ENCODE peak calls at places on chromosome 5, in eight cellular contexts. G is fibroblast of lung, K is GM10248, C is heart left ventricle, D is cardiac fibroblast, W is mesothelial cell of epicardium, P is WERI-Rb-1, H is cardiac muscle cell. T is an unnamed sample.

GRCh38 chr5:171629221-171630005 is 156.2 kb upstream of the SMIM23 start:
- DNase-seq in W (no peak), C (no peak), G (peak; percentile 29), K (no peak), P (no peak), D (peak; percentile 48), H (no peak), T (no peak)

GRCh38 chr5:67619235-67619634 is 422.6 kb upstream of the CD180 start:
- DNase-seq in P (no peak), W (no peak), K (no peak), H (no peak), C (no peak), G (no peak), D (no peak), T (peak; percentile 26)

GRCh38 chr5:172897691-172898512 is 61.3 kb upstream of the RPL26L1 start:
- DNase-seq in C (no peak), H (no peak), P (peak; percentile 27), D (peak; percentile 83), K (no peak), W (no peak), G (peak; percentile 82), T (no peak)

GRCh38 chr5:139245637-139246335 is 47.6 kb upstream of the SIL1 start:
- DNase-seq in D (peak; percentile 26), W (no peak), H (no peak), C (no peak), G (no peak), K (no peak), P (no peak), T (no peak)

GRCh38 chr5:154575869-154576806 is 98.1 kb upstream of the HAND1 start:
- DNase-seq in H (peak; percentile 60), C (no peak), W (peak; percentile 45), G (no peak), D (no peak), K (peak; percentile 76), P (peak; percentile 37), T (no peak)

GRCh38 chr5:178261666-178262600 is 29.3 kb upstream of the PHYKPL start:
- DNase-seq in P (no peak), D (no peak), H (no peak), K (no peak), W (no peak), C (peak; percentile 17), G (no peak), T (no peak)

GRCh38 chr5:7347377-7347776 is 48.6 kb upstream of the ADCY2 start:
- DNase-seq in G (no peak), P (no peak), C (no peak), D (no peak), W (no peak), H (no peak), K (no peak), T (no peak)

GRCh38 chr5:65663804-65664521 is 39.1 kb downstream of the SHLD3 start:
- DNase-seq in W (no peak), K (no peak), H (peak; percentile 23), C (no peak), D (peak; percentile 26), G (peak; percentile 28), P (no peak), T (peak; percentile 43)

GRCh38 chr5:16552666-16553343 is 64.0 kb downstream of the RETREG1 start:
- DNase-seq in H (peak; percentile 89), C (peak; percentile 87), G (peak; percentile 57), D (peak; percentile 76), W (peak; percentile 66), P (peak; percentile 91), K (peak; percentile 44), T (peak; percentile 74)

GRCh38 chr5:134526483-134527155 is 1.1 kb downstream of the JADE2 start:
- DNase-seq in K (peak; percentile 80), C (peak; percentile 86), H (peak; percentile 74), G (no peak), P (no peak), W (peak; percentile 81), D (peak; percentile 76), T (peak; percentile 79)

GRCh38 chr5:52878671-52879070 is 91.0 kb downstream of the ITGA1 start:
- DNase-seq in D (peak; percentile 53), H (no peak), P (no peak), C (no peak), K (no peak), G (peak; percentile 57), W (no peak), T (peak; percentile 26)

GRCh38 chr5:56532411-56532935 is 282.9 kb upstream of the MAP3K1 start:
- DNase-seq in C (no peak), K (no peak), G (peak; percentile 11), H (no peak), W (no peak), P (no peak), D (no peak), T (no peak)

GRCh38 chr5:115069087-115069968 is 100.4 kb downstream of the TRIM36 start:
- DNase-seq in W (peak; percentile 52), C (no peak), K (no peak), H (peak; percentile 70), P (peak; percentile 40), D (peak; percentile 70), G (peak; percentile 58), T (peak; percentile 44)
- TF ChIP-seq CTCF in W (peak; percentile 60), C (peak; percentile 31), K (peak; percentile 34), H (peak; percentile 57), P (peak; percentile 74), D (peak; percentile 74), G (peak; percentile 75), T (peak; percentile 36)

GRCh38 chr5:181186022-181186421 is 19.0 kb downstream of the TRIM7 start:
- DNase-seq in C (no peak), G (no peak), H (no peak), P (no peak), D (no peak), W (no peak), K (no peak), T (no peak)

GRCh38 chr5:181186902-181187499 is 18.0 kb downstream of the TRIM7 start:
- DNase-seq in K (no peak), D (peak; percentile 47), P (no peak), W (no peak), H (no peak), G (no peak), C (no peak), T (no peak)

GRCh38 chr5:181184845-181185216 is 20.2 kb downstream of the TRIM7 start:
- DNase-seq in K (no peak), G (no peak), H (no peak), P (no peak), W (no peak), C (no peak), D (no peak), T (no peak)

GRCh38 chr5:181185560-181185959 is 19.4 kb downstream of the TRIM7 start:
- DNase-seq in K (no peak), P (no peak), H (no peak), D (no peak), W (no peak), C (no peak), G (no peak), T (no peak)

DNA sequence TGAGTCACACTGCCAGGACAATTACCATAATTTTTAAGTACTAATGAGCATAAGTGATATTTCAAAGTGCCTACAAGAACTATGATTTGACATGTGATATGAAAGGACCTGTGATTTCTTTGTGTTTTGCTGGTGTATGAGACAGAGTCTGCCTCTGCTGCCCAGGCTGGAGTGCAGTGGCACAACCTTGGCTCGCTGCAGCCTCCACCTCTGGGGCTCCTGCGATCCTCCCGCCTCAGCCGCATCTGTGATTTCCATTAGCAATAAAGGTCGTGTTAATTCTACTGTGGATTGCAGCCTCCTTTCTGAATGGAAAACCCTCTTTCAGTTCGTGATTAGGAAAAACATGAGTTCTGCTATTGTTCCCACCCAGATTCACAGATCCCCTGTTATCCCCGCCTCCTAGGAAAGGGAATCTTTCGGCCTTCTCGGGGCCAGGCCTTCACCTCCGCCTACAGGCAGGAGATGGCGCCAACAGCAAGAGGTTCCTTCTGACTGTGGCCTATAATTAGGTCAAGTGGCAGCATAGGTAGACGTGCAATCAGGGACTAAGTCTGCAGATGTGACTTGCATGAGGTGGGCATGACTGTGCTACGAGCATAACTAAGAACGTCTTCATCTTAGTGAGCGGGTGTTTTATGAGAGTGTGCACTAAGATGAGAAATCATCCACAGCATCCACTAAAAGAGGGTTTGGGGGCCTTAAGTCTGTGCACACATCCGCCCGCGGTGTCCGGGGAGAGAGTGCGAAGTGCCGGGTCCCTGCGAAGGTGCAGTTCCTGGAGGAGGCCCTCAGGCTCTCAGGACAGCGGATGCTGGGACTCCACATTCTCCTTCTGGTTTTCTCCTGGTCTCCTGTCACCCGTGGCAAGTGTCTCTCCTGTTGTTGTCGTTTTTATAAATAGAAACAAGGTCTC is 23.1 kb downstream of the TRIM7 start:
- DNase-seq in D (peak; percentile 80), K (peak; percentile 71), P (peak; percentile 68), C (peak; percentile 79), W (no peak), H (peak; percentile 83), G (peak; percentile 78), T (peak; percentile 77)
- TF ChIP-seq CTCF in D (peak; percentile 81), K (peak; percentile 80), P (peak; percentile 63), C (peak; percentile 69), W (peak; percentile 22), H (peak; percentile 84), G (peak; percentile 60), T (peak; percentile 93)

GRCh38 chr5:113678924-113679575 is 165.6 kb downstream of the YTHDC2 start:
- DNase-seq in W (peak; percentile 54), P (peak; percentile 46), D (peak; percentile 64), G (peak; percentile 58), C (no peak), H (peak; percentile 75), K (peak; percentile 32), T (peak; percentile 76)
- TF ChIP-seq CTCF in W (peak; percentile 82), P (peak; percentile 49), D (peak; percentile 83), G (peak; percentile 67), C (peak; percentile 68), H (peak; percentile 76), K (peak; percentile 75), T (peak; percentile 71)

GRCh38 chr5:38210701-38211353 is 47.5 kb upstream of the EGFLAM start:
- DNase-seq in W (no peak), D (no peak), C (no peak), P (no peak), K (no peak), H (peak; percentile 20), G (no peak), T (no peak)

GRCh38 chr5:38207343-38207742 is 51.0 kb upstream of the EGFLAM start:
- DNase-seq in G (no peak), K (no peak), D (peak; percentile 17), P (no peak), C (no peak), W (no peak), H (no peak), T (no peak)

GRCh38 chr5:38211354-38211710 is 47.0 kb upstream of the EGFLAM start:
- DNase-seq in W (no peak), P (no peak), H (no peak), G (no peak), C (no peak), K (no peak), D (no peak), T (no peak)

GRCh38 chr5:38212307-38212706 is 46.1 kb upstream of the EGFLAM start:
- DNase-seq in C (no peak), H (no peak), D (no peak), G (no peak), W (no peak), K (no peak), P (no peak), T (no peak)

DNA sequence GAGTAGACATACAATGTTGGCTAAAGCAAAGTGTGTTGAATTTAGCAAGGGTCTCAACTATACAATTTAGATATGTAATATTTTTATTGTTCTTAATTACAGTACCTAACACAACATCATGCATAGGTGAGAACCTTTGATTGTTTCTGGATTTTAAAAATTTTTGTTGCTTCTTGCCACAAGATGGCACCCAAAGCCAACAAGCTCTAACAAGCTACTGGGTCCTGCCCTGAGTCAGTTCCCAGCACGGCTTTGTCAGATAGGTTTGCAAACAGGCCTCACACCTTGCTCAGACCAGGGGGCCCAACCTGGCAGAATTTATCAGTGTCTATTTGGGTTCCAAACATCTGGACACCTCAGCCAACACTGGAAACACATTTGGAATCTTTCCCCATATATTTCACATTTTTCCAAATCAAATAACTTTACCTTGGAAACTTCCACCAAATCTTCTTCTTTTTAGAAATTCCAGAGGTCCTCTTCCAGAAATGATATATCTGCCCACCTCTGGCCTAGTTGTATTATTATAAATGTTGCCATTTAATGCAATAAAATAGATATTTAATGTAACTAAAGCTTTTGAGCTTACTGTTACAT is 49.5 kb upstream of the EGFLAM start:
- DNase-seq in H (peak; percentile 64), C (peak; percentile 32), W (no peak), P (peak; percentile 65), D (peak; percentile 66), G (peak; percentile 51), K (no peak), T (peak; percentile 58)
- TF ChIP-seq CTCF in H (peak; percentile 55), C (peak; percentile 36), W (peak; percentile 25), P (peak; percentile 73), D (peak; percentile 51), G (peak; percentile 54), K (peak; percentile 25), T (peak; percentile 66)

T was measured in RWPE1.